ENCODE peak calls at places on chromosomes 13 and 19, in seven cellular contexts. L is AG04450, D is iPS DF 19.7, Z is testis, F is SK-N-MC, N is DMS 273 treated with DMSO at 0.1 percent for 48 hours, W is non-pigmented ciliary epithelial cell. U is an unnamed sample.

GRCh38 chr19:45455707-45456499 is 11.9 kb upstream of the FOSB start:
- DNase-seq in L (peak), D (no peak), Z (peak), F (no peak), N (peak), W (peak), U (no peak)

GRCh38 chr19:29819986-29820385 is 8.2 kb downstream of the CCNE1 start:
- DNase-seq in L (no peak), D (no peak), Z (no peak), F (no peak), N (no peak), W (no peak), U (no peak)

GRCh38 chr19:11887618-11888531 is at the start of gene ZNF69:
- DNase-seq in L (no peak), D (peak), Z (peak), F (no peak), N (peak), W (peak), U (peak)

GRCh38 chr19:2477141-2477710 is 1.3 kb downstream of the GADD45B start:
- DNase-seq in L (no peak), D (no peak), Z (no peak), F (no peak), N (no peak), W (no peak), U (no peak)

GRCh38 chr19:8367327-8368001 is 3.5 kb downstream of the ANGPTL4 start:
- DNase-seq in L (peak), D (no peak), Z (peak), F (no peak), N (peak), W (peak), U (no peak)

GRCh38 chr13:20686863-20687579 is 16.5 kb upstream of the IL17D start:
- DNase-seq in L (no peak), D (no peak), Z (no peak), F (no peak), N (no peak), W (no peak), U (no peak)

GRCh38 chr13:114118763-114119123 is 13.7 kb downstream of the RASA3 start:
- DNase-seq in L (no peak), D (no peak), Z (no peak), F (no peak), N (no peak), W (no peak), U (no peak)

GRCh38 chr19:41991025-41991424 is 3.0 kb downstream of the ATP1A3 start:
- DNase-seq in L (no peak), D (no peak), Z (no peak), F (no peak), N (no peak), W (no peak), U (no peak)

GRCh38 chr13:33494596-33495214 is 209.2 kb upstream of the STARD13 start:
- DNase-seq in L (peak), D (no peak), Z (no peak), F (no peak), N (no peak), W (peak), U (no peak)

GRCh38 chr19:52270266-52270885 is 989 bp downstream of the ZNF766 start:
- DNase-seq in L (no peak), D (no peak), Z (no peak), F (no peak), N (no peak), W (no peak), U (no peak)

GRCh38 chr13:102309110-102309509 is 92.7 kb downstream of the FGF14 start:
- DNase-seq in L (no peak), D (no peak), Z (no peak), F (no peak), N (no peak), W (no peak), U (no peak)

GRCh38 chr19:33638167-33639033 is 16.6 kb downstream of the CHST8 start:
- DNase-seq in L (no peak), D (no peak), Z (no peak), F (no peak), N (no peak), W (no peak), U (no peak)

GRCh38 chr13:49253310-49253709 is 5.6 kb downstream of the CDADC1 start:
- DNase-seq in L (no peak), D (no peak), Z (no peak), F (no peak), N (no peak), W (no peak), U (no peak)

GRCh38 chr19:42149447-42150202 is 17.4 kb upstream of the POU2F2 start:
- DNase-seq in L (no peak), D (no peak), Z (no peak), F (no peak), N (no peak), W (no peak), U (no peak)

GRCh38 chr13:113028336-113029060 is 59.5 kb downstream of the MCF2L start:
- DNase-seq in L (no peak), D (no peak), Z (no peak), F (no peak), N (no peak), W (no peak), U (no peak)

GRCh38 chr19:19137556-19138109 is 645 bp downstream of the TMEM161A start:
- DNase-seq in L (no peak), D (no peak), Z (no peak), F (no peak), N (no peak), W (no peak), U (no peak)

GRCh38 chr13:90032841-90033493 is 1314.5 kb upstream of the MIR17HG start:
- DNase-seq in L (no peak), D (no peak), Z (no peak), F (no peak), N (no peak), W (no peak), U (no peak)

GRCh38 chr19:49362048-49362925 is at the start of gene TEAD2:
- DNase-seq in L (no peak), D (no peak), Z (peak), F (no peak), N (peak), W (no peak), U (peak)

GRCh38 chr19:29542776-29543175 is 17.0 kb downstream of the VSTM2B start:
- DNase-seq in L (no peak), D (no peak), Z (no peak), F (no peak), N (no peak), W (no peak), U (no peak)

U was measured in NCI-H1048.